ENCODE peak calls at places on chromosomes 6 and 20, in four cellular contexts. A, R, I and V are unnamed samples.

GRCh38 chr6:159427335-159427734 is 258.1 kb downstream of the FNDC1 start:
- DNase-seq in A (no peak), R (no peak), I (no peak), V (no peak)

GRCh38 chr6:42451146-42451594 is 556 bp downstream of the TRERF1 start:
- DNase-seq in A (no peak), R (no peak), I (no peak), V (no peak)

GRCh38 chr6:125549202-125549884 is 200.1 kb upstream of the HEY2 start:
- DNase-seq in A (no peak), R (no peak), I (no peak), V (no peak)

GRCh38 chr6:3801960-3802359 is 47.2 kb upstream of the FAM50B start:
- DNase-seq in A (no peak), R (no peak), I (no peak), V (no peak)

GRCh38 chr20:32820698-32821378 is 1.1 kb downstream of the MAPRE1 start:
- DNase-seq in A (no peak), R (no peak), I (no peak), V (no peak)

GRCh38 chr6:80622641-80623040 is 516.2 kb downstream of the BCKDHB start:
- DNase-seq in A (no peak), R (no peak), I (peak), V (no peak)

GRCh38 chr6:112912351-112913101 is 565.4 kb downstream of the RFPL4B start:
- DNase-seq in A (no peak), R (no peak), I (no peak), V (peak)

GRCh38 chr6:113433506-113433991 is 423.6 kb upstream of the MARCKS start:
- DNase-seq in A (peak), R (peak), I (peak), V (peak)

GRCh38 chr6:142280927-142281326 is 20.9 kb upstream of the ADGRG6 start:
- DNase-seq in A (no peak), R (no peak), I (no peak), V (no peak)

GRCh38 chr6:139392834-139393233 is 18.4 kb upstream of the CITED2 start:
- DNase-seq in A (no peak), R (peak), I (no peak), V (no peak)

GRCh38 chr6:56062856-56063255 is 184.5 kb downstream of the COL21A1 start:
- DNase-seq in A (no peak), R (no peak), I (no peak), V (no peak)

GRCh38 chr6:21026576-21027273 is 492.5 kb downstream of the CDKAL1 start:
- DNase-seq in A (no peak), R (no peak), I (no peak), V (peak)

DNA sequence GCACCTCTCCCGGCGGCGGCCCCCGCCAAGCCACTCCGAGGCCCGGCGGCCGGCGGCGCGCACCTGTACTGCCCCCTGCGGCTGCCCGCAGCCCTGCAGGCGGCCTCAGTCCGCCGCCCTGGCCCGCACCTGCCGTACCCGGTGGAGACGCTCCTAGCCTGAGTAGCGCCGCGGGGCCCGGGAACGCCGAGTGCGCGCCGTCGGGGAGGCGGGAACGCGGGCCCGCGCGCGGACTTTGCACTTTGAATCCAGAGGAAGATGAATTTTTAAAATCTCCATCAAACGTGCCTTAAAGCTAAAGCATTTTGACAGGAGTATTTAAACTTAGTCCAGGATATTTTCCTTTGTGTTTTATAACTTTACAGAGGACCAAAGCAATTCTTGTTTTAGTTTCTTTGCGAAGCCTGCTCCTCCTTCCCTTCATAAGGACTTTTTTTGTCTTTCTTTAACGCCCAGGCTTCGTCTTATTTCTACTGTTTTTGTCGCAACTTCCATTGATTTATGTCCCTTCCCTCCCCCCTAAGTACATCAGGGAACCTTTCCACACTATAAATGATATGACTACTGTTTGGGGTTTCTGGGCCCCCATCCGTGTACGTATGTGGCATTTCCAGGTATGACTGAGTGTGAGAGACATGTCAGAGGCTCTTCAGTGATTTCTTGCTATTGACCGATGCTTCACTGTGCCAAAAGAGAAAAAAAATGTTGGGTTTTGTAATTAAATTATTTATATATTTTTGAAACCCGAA is 2.0 kb downstream of the FOXQ1 start:
- DNase-seq in A (no peak), R (peak), I (no peak), V (no peak)
- H3K4me3 ChIP-seq in A (no peak), R (no peak), I (no peak), V (no peak)

GRCh38 chr6:85670573-85670972 is 27.9 kb upstream of the SYNCRIP start:
- DNase-seq in A (no peak), R (peak), I (no peak), V (peak)
- TF ChIP-seq CTCF in A (no peak), R (no peak), I (no peak), V (no peak)

DNA sequence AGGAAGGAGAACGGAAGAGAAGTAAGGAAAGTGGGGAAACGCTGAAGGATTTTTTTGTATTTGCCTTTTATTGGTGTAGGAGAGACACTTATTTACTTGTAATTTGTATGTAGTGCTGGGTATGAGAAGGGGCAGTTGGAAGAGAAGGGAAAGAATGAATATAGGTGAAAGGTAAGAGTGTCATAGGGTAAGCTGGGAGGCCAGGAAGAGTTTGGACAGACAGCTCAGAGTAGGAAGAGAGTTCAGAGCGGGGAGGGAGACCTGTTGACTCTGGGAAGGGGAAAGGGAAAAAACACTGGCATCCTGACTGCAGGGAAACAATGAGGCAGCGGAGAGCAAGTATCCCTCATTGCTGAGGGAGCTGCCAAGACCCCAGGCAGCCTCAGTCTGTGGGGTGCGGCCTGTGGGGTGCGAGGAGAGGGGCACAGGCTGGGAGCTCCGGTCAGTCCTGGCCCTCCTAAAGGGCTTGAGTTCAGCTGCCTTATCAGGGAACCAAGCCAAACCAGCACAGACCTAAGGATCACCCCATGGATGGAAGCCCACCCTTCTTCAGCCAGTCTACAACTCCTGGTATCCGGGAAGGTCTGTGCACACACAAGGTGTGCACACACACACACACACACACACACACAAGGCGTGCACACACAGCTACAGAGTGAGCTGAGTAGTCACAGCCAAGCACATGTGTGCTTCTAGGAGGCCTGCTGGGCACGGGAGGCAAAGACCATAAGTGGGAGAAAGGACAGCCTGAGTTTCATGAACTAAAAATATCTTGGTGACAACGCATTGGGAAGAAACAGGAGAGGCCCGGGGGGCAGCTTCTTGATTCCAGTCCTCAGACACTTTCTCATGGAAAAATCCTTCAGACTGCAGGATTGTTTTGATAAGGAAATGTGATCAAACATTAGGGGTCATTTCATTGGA is 2.9 kb downstream of the TRAF3IP2 start:
- DNase-seq in A (no peak), R (no peak), I (peak), V (peak)
- H3K4me3 ChIP-seq in A (peak), R (no peak), I (peak), V (peak)

GRCh38 chr6:143842902-143843688 is at the start of gene LTV1:
- DNase-seq in A (peak), R (peak), I (peak), V (peak)
- TF ChIP-seq CTCF in A (no peak), R (no peak), I (no peak), V (no peak)

DNA sequence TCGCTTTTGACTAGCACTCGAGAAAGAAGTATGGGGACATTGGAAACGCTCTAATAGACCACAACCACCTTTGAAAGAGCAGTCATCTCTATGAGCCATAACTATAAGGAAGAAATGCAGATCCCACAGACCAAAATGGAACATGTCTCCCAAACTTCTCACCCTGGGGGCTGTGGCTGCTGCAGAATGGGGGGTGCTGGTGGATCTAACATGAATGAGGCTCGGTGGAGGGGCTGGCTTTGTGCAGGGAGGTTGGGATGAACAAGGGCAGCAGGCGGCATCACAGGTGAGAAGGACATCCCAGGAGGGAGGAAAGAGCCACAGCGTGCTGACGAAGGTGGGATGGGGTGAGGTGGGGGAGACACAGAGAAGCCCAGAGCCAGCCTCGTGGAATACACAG is 10.5 kb upstream of the CCR6 start:
- DNase-seq in A (no peak), R (no peak), I (no peak), V (no peak)
- H3K4me3 ChIP-seq in A (no peak), R (no peak), I (no peak), V (no peak)

GRCh38 chr6:31586013-31586412 is at the start of gene LST1:
- DNase-seq in A (no peak), R (peak), I (no peak), V (peak)

GRCh38 chr6:31586596-31586995 is 519 bp downstream of the LST1 start:
- DNase-seq in A (no peak), R (peak), I (no peak), V (no peak)

GRCh38 chr6:31585531-31585930 is 546 bp upstream of the LST1 start:
- DNase-seq in A (no peak), R (peak), I (no peak), V (no peak)

GRCh38 chr6:31588871-31589650 is 3.0 kb downstream of the LST1 start:
- DNase-seq in A (no peak), R (peak), I (no peak), V (no peak)

DNA sequence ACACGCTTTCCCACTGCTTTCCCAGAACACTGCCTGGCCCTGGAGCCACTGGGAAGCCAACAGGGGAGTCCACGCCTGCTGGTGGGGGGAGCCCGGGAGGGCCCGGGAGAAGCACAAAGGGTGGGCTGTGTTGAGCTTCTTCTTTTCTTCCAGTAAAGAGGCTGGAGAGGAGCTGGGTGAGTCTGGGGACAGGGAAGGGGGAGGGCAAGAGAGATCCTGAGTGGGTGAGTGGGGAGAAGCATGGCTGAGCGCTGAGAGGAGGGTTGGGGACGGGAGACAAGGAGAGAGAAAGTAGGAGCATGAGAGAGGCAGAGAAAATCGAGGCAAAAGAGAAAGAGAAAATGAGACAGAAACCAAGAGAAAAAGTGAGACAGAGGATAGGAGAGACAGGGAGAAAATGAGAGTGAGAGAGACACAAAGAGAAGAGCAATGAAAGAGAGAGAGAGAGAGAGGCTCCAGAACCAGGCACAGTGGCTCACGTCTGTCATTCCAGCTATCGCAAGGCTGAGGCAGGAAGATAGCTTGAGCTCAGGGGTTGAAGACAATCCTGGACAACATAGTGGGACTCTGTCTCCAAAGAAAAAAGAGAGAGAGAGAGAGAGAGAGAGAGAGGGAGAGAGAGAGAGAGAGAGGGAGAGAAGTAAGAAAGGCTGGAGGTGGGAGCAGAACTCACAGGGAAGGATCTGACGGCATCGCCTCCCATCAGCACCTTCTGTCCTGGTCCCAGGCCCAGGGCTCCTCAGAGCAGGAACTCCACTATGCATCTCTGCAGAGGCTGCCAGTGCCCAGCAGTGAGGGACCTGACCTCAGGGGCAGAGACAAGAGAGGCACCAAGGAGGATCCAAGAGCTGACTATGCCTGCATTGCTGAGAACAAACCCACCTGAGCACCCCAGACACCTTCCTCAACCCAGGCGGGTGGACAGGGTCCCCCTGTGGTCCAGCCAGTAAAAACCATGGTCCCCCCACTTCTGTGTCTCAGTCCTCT is 2.0 kb downstream of the LST1 start:
- DNase-seq in A (no peak), R (peak), I (no peak), V (no peak)
- TF ChIP-seq CTCF in A (no peak), R (no peak), I (no peak), V (no peak)

GRCh38 chr6:13286185-13286584 is 42.2 kb downstream of the TBC1D7 start:
- DNase-seq in A (no peak), R (peak), I (no peak), V (no peak)
- H3K4me3 ChIP-seq in A (no peak), R (no peak), I (no peak), V (no peak)

GRCh38 chr6:27810768-27811298 is 101.4 kb downstream of the OR2B2 start:
- DNase-seq in A (no peak), R (no peak), I (no peak), V (no peak)

GRCh38 chr6:27809067-27809938 is 102.9 kb downstream of the OR2B2 start:
- DNase-seq in A (no peak), R (no peak), I (no peak), V (no peak)

GRCh38 chr6:27811383-27811782 is 100.8 kb downstream of the OR2B2 start:
- DNase-seq in A (no peak), R (peak), I (no peak), V (no peak)

GRCh38 chr6:27812078-27812804 is 100.0 kb downstream of the OR2B2 start:
- DNase-seq in A (no peak), R (no peak), I (no peak), V (no peak)

DNA sequence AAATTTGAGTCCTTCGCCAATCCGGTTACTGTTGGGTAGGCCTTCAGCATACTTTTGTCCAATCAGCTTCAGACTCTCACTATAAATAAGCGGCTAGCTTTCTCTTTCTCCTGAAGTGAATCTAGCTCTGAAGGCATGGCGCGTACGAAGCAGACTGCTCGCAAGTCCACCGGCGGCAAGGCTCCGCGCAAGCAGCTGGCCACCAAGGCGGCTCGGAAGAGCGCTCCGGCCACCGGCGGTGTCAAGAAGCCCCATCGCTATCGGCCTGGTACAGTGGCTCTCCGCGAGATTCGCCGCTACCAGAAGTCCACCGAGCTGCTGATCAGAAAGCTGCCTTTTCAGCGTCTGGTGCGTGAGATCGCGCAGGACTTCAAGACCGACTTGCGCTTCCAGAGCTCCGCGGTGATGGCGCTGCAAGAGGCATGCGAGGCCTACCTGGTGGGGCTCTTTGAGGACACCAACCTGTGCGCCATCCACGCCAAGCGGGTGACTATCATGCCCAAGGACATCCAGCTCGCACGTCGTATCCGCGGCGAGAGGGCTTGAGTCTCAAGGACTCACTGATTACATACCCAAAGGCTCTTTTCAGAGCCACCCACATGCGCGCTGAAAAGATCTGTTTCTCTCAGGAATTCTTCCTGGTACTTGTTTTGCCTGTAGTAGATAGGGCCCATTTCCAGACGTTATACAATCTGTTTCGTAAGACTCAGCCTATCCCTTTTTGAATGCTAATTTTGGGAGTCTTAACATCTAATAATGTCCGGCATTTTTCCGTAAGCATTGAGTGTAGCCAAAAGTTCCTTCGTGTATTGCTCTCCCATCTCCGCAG is 102.0 kb downstream of the OR2B2 start:
- DNase-seq in A (peak), R (peak), I (peak), V (peak)
- TF ChIP-seq CTCF in A (no peak), R (peak), I (no peak), V (peak)

DNA sequence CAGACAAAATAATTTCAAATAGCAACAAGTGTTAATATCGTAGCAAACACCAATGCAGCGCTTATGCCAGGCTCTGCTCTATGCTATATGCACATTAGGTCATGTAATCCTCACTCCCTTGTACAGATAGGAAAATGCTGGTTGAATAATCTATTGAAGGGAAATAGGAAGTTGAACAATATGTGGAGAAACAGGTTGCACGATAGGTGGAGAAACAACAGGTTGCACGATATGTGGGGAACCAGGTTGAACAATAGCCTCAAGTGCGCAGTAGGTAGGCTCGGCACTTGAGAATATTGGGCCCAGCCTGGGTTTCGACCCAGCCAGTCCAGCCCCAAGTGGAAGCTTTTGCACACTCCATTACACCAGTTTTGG is 91.1 kb upstream of the SIRPA start:
- DNase-seq in A (no peak), R (no peak), I (no peak), V (no peak)
- H3K4me3 ChIP-seq in A (no peak), R (peak), I (peak), V (no peak)